ENCODE peak calls at places on chromosomes 4 and X, in four cellular contexts. J is GM23248, M is ascending aorta, D is sigmoid colon. T is an unnamed sample.

GRCh38 chrX:3468031-3468430 is 121.6 kb upstream of the MXRA5 start:
- DNase-seq in D (no peak), M (no peak), J (no peak), T (no peak)

GRCh38 chrX:30593435-30594200 is 16.1 kb upstream of the TASL start:
- DNase-seq in D (no peak), M (no peak), J (no peak), T (no peak)

GRCh38 chrX:2385224-2385623 is 115.6 kb downstream of the DHRSX start:
- DNase-seq in M (no peak), D (no peak), J (peak), T (no peak)

GRCh38 chrX:28498658-28499057 is 88.6 kb upstream of the IL1RAPL1 start:
- DNase-seq in D (no peak), M (no peak), J (no peak), T (no peak)

GRCh38 chrX:151384807-151385206 is 12.2 kb upstream of the VMA21 start:
- DNase-seq in D (no peak), M (no peak), J (no peak), T (no peak)

GRCh38 chr4:88143504-88143903 is 14.9 kb downstream of the ABCG2 start:
- DNase-seq in M (no peak), D (no peak), J (peak), T (no peak)

GRCh38 chrX:22429704-22430103 is 157.0 kb downstream of the CBLL2 start:
- DNase-seq in M (no peak), D (no peak), J (no peak), T (no peak)

GRCh38 chr4:183455431-183456145 is 11.2 kb downstream of the CDKN2AIP start:
- DNase-seq in J (no peak), D (no peak), M (no peak), T (peak)

GRCh38 chrX:34578237-34578636 is 78.8 kb downstream of the TMEM47 start:
- DNase-seq in M (no peak), J (peak), D (no peak), T (no peak)

GRCh38 chrX:74049126-74049525 is 254.9 kb upstream of the ZCCHC13 start:
- DNase-seq in J (no peak), M (no peak), D (no peak), T (no peak)

DNA sequence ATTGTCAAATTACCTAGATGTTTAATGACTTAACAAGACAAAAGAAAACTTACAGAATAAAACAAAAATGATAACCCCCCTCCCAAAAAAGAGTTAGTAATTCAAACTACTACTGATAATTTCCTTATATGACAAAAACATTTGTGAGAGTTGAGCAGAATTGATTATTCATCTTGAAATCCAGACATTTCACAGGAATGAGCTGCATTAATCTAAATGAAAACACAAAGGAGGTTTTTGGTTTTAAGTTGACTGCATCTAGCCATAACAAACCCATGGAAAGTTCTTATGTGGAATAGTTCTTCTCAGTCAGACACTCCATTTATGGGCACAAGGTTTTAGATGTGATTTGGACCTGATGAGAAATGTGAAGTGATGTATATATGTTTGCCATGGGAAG is 95.5 kb downstream of the VCX2 start:
- DNase-seq in D (no peak), J (no peak), M (no peak), T (no peak)
- H3K27ac ChIP-seq in D (no peak), J (no peak), M (no peak), T (no peak)

DNA sequence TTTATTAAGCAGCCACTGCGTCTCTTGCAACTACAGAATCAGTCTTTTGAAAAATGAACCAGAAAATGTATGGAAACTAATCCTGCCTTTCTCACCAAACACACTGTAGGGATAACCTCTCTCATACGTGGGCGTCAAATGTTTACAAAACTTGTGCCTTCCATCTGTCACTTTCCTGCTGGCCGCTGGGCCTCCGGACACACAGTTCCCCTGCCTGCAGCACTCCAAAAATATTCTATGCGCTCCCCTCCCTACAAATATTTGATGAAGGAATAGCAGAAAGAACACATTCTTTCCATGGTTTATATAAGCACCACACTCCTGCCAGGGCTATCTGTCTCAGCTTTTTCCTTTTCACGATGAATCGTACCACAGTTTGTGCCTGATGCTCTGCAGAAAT is 14.9 kb upstream of the CYTL1 start:
- DNase-seq in D (no peak), J (no peak), M (no peak), T (no peak)
- H3K27ac ChIP-seq in D (no peak), J (no peak), M (peak), T (peak)

GRCh38 chrX:147850875-147851274 is 60.8 kb upstream of the FMR1 start:
- DNase-seq in J (no peak), M (no peak), D (no peak), T (no peak)
- H3K27ac ChIP-seq in J (no peak), M (no peak), D (no peak), T (no peak)

GRCh38 chrX:68930576-68931317 is 101.9 kb downstream of the EFNB1 start:
- DNase-seq in J (no peak), D (no peak), M (no peak), T (no peak)

GRCh38 chrX:68931345-68931744 is 102.5 kb downstream of the EFNB1 start:
- DNase-seq in J (no peak), M (no peak), D (no peak), T (no peak)

GRCh38 chrX:68934421-68934820 is 105.6 kb downstream of the EFNB1 start:
- DNase-seq in J (no peak), D (peak), M (no peak), T (no peak)

GRCh38 chrX:68934922-68935321 is 106.1 kb downstream of the EFNB1 start:
- DNase-seq in D (peak), J (no peak), M (peak), T (no peak)

GRCh38 chrX:68932611-68933010 is 103.8 kb downstream of the EFNB1 start:
- DNase-seq in J (no peak), M (no peak), D (peak), T (no peak)
- H3K27ac ChIP-seq in J (no peak), M (no peak), D (no peak), T (peak)

DNA sequence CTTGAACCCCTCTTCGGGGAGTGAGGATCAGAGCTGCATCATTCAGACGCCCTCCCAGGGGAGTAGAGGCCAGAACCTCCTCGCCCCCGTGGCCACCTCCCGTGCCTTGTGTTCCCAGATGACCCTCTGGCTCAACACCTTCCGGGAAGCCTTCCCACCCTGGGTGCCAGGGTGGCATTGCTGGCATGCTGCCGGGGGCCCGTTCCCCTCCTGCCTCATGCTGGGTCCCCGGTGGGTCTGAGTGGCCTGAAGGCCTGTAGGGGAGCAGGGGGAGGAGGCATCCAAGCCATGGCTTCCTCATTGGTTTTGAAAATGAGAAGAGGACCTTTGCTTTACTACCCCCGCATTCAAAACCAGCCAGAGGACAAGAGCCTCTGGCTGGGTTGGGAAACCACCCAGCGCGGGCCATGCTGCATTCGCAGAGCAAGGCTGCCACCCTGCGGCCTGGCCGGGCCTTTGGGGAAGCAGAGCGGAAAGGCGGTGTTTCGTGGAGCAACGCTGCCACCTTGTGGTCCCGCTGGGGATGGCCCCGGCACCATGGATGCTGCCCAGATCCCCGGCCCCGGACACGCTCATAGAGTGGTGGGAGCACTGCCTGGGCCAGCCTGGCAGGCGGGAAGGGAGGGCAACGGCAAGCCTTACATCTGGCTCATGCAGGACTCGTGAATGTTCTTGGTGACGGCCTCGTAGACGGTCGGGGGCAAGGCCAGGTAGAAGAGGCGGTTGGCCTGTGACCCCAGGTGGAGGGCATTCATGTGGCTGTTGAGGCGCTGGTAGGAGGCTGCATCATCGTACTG is 11.9 kb downstream of the G6PD start:
- DNase-seq in D (peak), M (peak), J (peak), T (no peak)
- H3K27ac ChIP-seq in D (peak), M (no peak), J (peak), T (peak)

GRCh38 chrX:67544281-67544680 is 460 bp downstream of the AR start:
- DNase-seq in D (peak), M (no peak), J (peak), T (no peak)

GRCh38 chrX:67544871-67545771 is 1.3 kb downstream of the AR start:
- DNase-seq in M (no peak), D (peak), J (peak), T (no peak)

GRCh38 chrX:67543818-67544217 is at the start of gene AR:
- DNase-seq in D (peak), M (peak), J (peak), T (no peak)

GRCh38 chrX:67546496-67547423 is 2.9 kb downstream of the AR start:
- DNase-seq in M (no peak), D (no peak), J (peak), T (no peak)

DNA sequence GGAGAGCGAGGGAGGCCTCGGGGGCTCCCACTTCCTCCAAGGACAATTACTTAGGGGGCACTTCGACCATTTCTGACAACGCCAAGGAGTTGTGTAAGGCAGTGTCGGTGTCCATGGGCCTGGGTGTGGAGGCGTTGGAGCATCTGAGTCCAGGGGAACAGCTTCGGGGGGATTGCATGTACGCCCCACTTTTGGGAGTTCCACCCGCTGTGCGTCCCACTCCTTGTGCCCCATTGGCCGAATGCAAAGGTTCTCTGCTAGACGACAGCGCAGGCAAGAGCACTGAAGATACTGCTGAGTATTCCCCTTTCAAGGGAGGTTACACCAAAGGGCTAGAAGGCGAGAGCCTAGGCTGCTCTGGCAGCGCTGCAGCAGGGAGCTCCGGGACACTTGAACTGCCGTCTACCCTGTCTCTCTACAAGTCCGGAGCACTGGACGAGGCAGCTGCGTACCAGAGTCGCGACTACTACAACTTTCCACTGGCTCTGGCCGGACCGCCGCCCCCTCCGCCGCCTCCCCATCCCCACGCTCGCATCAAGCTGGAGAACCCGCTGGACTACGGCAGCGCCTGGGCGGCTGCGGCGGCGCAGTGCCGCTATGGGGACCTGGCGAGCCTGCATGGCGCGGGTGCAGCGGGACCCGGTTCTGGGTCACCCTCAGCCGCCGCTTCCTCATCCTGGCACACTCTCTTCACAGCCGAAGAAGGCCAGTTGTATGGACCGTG is 2.1 kb downstream of the AR start:
- DNase-seq in J (peak), M (peak), D (peak), T (no peak)
- H3K27ac ChIP-seq in J (no peak), M (peak), D (peak), T (peak)

GRCh38 chr4:10965196-10965595 is 280.6 kb upstream of the CLNK start:
- DNase-seq in M (no peak), D (no peak), J (no peak), T (peak)
- H3K27ac ChIP-seq in M (no peak), D (no peak), J (no peak), T (no peak)

DNA sequence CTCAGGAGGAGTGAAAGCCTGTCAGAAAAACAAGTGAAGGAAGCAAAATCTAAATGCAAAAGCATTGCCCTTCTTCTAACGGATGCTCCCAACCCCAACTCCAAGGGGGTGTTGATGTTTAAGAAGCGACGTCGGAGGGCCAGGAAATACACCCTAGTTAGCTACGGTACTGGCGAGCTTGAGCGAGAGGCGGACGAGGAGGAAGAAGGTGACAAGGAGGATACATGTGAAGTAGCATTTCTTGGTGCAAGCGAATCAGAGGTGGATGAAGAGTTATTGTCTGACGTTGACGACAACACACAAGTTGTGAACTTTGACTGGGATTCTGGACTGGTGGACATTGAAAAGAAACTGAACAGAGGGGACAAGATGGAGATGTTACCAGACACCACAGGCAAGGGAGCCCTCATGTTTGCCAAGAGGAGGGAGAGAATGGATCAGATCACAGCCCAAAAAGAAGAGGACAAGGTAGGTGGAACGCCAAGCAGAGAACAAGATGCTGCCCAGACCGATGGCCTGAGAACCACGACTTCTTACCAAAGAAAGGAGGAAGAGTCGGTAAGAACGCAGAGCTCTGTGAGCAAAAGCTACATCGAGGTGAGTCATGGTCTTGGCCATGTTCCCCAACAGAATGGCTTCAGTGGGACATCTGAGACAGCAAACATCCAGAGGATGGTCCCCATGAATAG is 105.6 kb upstream of the MYOZ2 start:
- DNase-seq in J (no peak), D (no peak), M (no peak), T (no peak)
- H3K27ac ChIP-seq in J (no peak), D (peak), M (peak), T (peak)

T was measured in esophagus muscularis mucosa.